ENCODE peak calls at places on chromosomes 7 and 10, in four cellular contexts. T is heart right ventricle, Q is IMR-90, L is prostate gland. Z is an unnamed sample. For H3K27me3, the result is how much of the 10 kb centered on the place peaks cover.

GRCh38 chr10:11699546-11700097 is 42.6 kb upstream of the ECHDC3 start:
- DNase-seq in T (no peak), Q (no peak), L (no peak), Z (no peak)

GRCh38 chr10:128150045-128150493 is 23.8 kb upstream of the MKI67 start:
- DNase-seq in T (peak), Q (peak), L (peak), Z (no peak)

GRCh38 chr10:77843264-77843663 is 83.3 kb downstream of the DLG5 start:
- DNase-seq in T (no peak), Q (no peak), L (no peak), Z (no peak)

GRCh38 chr10:10903620-10904019 is 114.1 kb upstream of the CELF2 start:
- DNase-seq in T (no peak), Q (no peak), L (no peak), Z (no peak)

GRCh38 chr7:18320971-18321567 is 174.5 kb upstream of the HDAC9 start:
- DNase-seq in T (no peak), Q (peak), L (no peak), Z (no peak)

GRCh38 chr10:59181668-59182067 is 5.2 kb downstream of the PHYHIPL start:
- DNase-seq in T (no peak), Q (peak), L (peak), Z (no peak)

GRCh38 chr10:134205-134742 is 981 bp upstream of the ZMYND11 start:
- DNase-seq in T (no peak), Q (peak), L (peak), Z (no peak)

GRCh38 chr10:47299989-47300931 is at the start of gene GDF10:
- DNase-seq in T (no peak), Q (no peak), L (no peak), Z (no peak)

GRCh38 chr7:6248581-6248980 is 23.8 kb downstream of the CYTH3 start:
- DNase-seq in T (no peak), Q (peak), L (no peak), Z (no peak)

GRCh38 chr10:15197276-15197675 is 28.8 kb upstream of the NMT2 start:
- DNase-seq in T (no peak), Q (peak), L (no peak), Z (peak)

GRCh38 chr10:17779761-17780160 is 27.8 kb downstream of the TMEM236 start:
- DNase-seq in T (no peak), Q (no peak), L (no peak), Z (no peak)

GRCh38 chr7:27602766-27603165 is 59.9 kb downstream of the HIBADH start:
- DNase-seq in T (no peak), Q (no peak), L (no peak), Z (no peak)

GRCh38 chr7:79810945-79811344 is 323.7 kb upstream of the GNAI1 start:
- DNase-seq in T (no peak), Q (peak), L (no peak), Z (no peak)

DNA sequence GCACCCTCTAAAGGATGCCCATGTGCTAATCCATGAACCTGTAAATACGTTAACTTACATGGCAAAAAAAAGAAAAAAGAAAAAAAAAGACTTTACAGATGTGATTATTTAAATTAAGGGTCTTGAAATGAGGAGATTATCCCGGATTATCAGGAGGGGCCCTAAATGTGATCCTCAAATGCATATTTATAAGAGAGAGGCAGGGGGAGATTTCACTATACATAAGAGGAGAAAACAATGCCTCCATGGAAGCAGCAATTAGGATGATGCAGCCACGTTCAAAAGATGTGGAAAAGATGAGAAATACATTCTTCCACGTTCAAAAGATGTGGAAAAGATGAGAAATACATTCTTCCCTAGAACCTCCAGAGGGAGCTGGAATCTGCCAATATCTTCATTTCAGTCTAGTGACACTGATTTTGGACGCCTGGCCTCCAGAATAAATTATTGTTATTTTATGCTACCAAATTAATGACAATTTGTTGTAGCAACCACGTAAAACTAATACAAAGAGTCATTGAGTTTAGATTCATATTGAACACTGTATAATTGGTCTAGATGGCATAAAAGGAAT is 328.4 kb upstream of the GNAI1 start:
- DNase-seq in T (no peak), Q (peak), L (no peak), Z (no peak)
- TF ChIP-seq CTCF in T (no peak), Q (peak), L (no peak), Z (peak)

GRCh38 chr10:79004311-79004710 is 64.5 kb upstream of the ZMIZ1 start:
- DNase-seq in T (no peak), Q (no peak), L (no peak), Z (no peak)
- H3K4me3 ChIP-seq in T (no peak), Q (no peak), L (no peak), Z (no peak)

DNA sequence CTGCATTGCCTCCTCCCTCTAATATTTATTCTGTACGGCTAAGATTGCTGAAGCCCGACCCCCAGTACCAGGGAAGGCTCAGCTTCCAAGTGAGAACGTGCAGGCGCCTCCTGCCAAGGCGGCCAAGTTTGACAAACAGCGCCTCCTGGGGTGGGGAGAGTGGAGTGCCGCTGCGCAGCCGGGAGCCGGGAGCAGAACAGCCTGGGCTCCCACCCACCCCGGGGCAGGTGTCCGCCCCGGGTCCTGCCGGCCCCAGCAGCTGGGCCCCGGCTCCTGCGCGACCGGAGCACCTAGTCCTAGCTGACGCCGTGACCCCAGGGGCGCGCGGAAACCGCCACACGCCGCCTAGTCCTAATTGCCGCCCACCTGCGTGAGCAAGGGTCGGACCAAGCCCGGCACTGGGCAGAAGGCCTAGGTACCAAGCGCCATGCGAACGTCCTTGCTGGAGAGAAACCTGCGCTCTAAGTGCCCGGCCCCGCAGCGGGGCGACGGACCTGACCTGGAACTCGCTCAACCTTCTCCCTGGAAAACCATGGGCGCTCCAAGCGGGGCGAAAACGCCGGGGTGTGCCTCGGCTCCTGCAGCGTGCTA is 5.0 kb upstream of the EBF3 start:
- DNase-seq in T (peak), Q (peak), L (no peak), Z (no peak)
- H3K27me3 ChIP-seq in T (under half), Q (half or more), L (half or more), Z (half or more)

GRCh38 chr10:102347236-102347828 is 48.2 kb upstream of the NFKB2 start:
- DNase-seq in T (peak), Q (peak), L (peak), Z (no peak)
- TF ChIP-seq CTCF in T (peak), Q (peak), L (no peak), Z (peak)

GRCh38 chr7:90625562-90625961 is 29.4 kb downstream of the CDK14 start:
- DNase-seq in T (no peak), Q (peak), L (no peak), Z (no peak)

GRCh38 chr7:90624128-90624980 is 28.2 kb downstream of the CDK14 start:
- DNase-seq in T (no peak), Q (peak), L (no peak), Z (no peak)

GRCh38 chr7:90622670-90623069 is 26.5 kb downstream of the CDK14 start:
- DNase-seq in T (no peak), Q (no peak), L (no peak), Z (no peak)

GRCh38 chr7:90625051-90625450 is 28.9 kb downstream of the CDK14 start:
- DNase-seq in T (no peak), Q (peak), L (no peak), Z (no peak)

DNA sequence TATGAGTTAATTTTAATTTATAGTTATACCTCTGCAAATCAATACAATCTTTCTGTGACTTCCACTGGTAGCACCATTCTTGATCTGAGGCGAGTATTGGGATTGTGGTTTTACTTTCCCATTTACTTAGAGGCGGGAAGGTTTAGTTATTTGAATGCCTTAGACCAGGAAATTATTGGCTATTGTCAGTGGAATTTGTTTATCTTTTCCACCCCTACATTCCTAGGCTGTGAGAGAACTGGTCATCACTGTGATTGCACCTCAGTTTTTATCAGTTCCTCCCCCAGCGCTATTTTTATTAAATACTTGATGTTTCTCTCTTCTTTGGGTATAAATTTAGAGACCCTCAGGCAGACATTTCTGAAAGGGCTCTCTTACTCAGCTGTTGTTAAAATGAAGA is 29.9 kb downstream of the CDK14 start:
- DNase-seq in T (no peak), Q (peak), L (no peak), Z (peak)
- H3K4me3 ChIP-seq in T (no peak), Q (no peak), L (no peak), Z (no peak)

GRCh38 chr7:109529712-109530111 is 960.0 kb downstream of the DNAJB9 start:
- DNase-seq in T (no peak), Q (no peak), L (no peak), Z (no peak)
- H3K27me3 ChIP-seq in T (under half), Q (under half), L (under half), Z (under half)

GRCh38 chr10:5589963-5590511 is 65.3 kb downstream of the CALML3 start:
- DNase-seq in T (no peak), Q (peak), L (no peak), Z (no peak)
- TF ChIP-seq CTCF in T (no peak), Q (peak), L (no peak), Z (peak)

GRCh38 chr10:84360634-84361365 is 32.4 kb downstream of the CCSER2 start:
- DNase-seq in T (no peak), Q (peak), L (no peak), Z (peak)
- H3K4me3 ChIP-seq in T (peak), Q (peak), L (peak), Z (peak)

DNA sequence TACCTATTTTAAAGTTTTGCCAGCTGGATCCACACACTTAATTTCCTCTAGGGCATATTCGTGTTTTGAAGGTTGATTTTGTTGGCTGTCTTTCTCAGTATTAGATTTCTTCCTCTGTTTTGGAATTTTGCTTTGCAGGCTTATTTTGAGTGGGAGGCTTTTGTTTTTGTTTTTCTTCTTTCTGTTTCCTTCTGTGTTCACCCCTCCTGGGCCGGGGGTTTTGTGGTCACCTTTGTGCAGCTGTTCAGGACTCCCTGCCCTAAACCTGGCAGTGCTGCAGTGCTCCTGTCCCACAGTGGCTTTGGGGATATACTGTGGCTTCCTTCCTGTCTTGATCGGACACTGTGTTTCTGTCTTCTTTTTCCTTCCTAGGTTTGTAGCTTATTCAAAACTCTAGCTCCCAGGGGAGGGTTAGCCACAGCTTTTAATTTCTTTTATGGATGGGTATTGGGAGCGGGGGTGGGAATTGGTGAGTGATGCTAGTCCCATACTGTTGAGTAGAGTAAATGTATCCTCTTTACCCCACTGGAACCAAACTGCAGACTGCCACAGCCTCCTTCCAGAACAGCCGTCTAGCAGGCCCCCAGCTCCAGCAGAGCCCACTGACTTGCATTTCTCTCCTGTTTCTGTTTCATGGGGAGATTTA is 228.7 kb upstream of the FZD8 start:
- DNase-seq in T (no peak), Q (no peak), L (no peak), Z (no peak)
- H3K27me3 ChIP-seq in T (under half), Q (under half), L (under half), Z (under half)

DNA sequence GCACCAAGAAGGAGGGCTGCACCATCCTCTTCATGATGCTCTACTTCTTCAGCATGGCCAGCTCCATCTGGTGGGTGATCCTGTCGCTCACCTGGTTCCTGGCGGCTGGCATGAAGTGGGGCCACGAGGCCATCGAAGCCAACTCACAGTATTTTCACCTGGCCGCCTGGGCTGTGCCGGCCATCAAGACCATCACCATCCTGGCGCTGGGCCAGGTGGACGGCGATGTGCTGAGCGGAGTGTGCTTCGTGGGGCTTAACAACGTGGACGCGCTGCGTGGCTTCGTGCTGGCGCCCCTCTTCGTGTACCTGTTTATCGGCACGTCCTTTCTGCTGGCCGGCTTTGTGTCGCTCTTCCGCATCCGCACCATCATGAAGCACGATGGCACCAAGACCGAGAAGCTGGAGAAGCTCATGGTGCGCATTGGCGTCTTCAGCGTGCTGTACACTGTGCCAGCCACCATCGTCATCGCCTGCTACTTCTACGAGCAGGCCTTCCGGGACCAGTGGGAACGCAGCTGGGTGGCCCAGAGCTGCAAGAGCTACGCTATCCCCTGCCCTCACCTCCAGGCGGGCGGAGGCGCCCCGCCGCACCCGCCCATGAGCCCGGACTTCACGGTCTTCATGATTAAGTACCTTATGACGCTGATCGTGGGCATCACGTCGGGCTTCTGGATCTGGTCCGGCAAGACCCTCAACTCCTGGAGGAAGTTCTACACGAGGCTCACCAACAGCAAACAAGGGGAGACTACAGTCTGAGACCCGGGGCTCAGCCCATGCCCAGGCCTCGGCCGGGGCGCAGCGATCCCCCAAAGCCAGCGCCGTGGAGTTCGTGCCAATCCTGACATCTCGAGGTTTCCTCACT is 2.1 kb downstream of the FZD1 start:
- DNase-seq in T (peak), Q (peak), L (peak), Z (no peak)
- TF ChIP-seq CTCF in T (no peak), Q (no peak), L (no peak), Z (no peak)